ENCODE peak calls at places on chromosomes 6 and 20, in seven cellular contexts. C is kidney epithelial cell, R is Peyer's patch, I is A549, D is BE2C, E is esophagus muscularis mucosa, V is foreskin fibroblast. T is an unnamed sample.

GRCh38 chr6:138559153-138559552 is 59.9 kb upstream of the NHSL1 start:
- DNase-seq in C (no peak), R (no peak), I (no peak), D (no peak), E (no peak), V (no peak), T (no peak)

GRCh38 chr20:18852318-18852717 is 38.7 kb downstream of the SCP2D1 start:
- DNase-seq in C (no peak), R (no peak), I (no peak), D (no peak), E (peak; percentile 74), V (no peak), T (no peak)

GRCh38 chr6:111798281-111798725 is 74.9 kb downstream of the FYN start:
- DNase-seq in C (no peak), R (no peak), I (no peak), D (no peak), E (no peak), V (no peak), T (no peak)

GRCh38 chr20:54168961-54169862 is 4.6 kb downstream of the CYP24A1 start:
- DNase-seq in C (no peak), R (no peak), I (no peak), D (no peak), E (no peak), V (no peak), T (no peak)

GRCh38 chr6:162442675-162443074 is 284.9 kb downstream of the PRKN start:
- DNase-seq in C (no peak), R (no peak), I (peak; percentile 4), D (peak; percentile 67), E (no peak), V (no peak), T (peak; percentile 2)

GRCh38 chr20:4183361-4183760 is 168.0 kb upstream of the RNF24 start:
- DNase-seq in C (no peak), R (no peak), I (no peak), D (no peak), E (no peak), V (no peak), T (no peak)

GRCh38 chr6:167415441-167415961 is 90.6 kb downstream of the TTLL2 start:
- DNase-seq in C (no peak), R (no peak), I (no peak), D (no peak), E (no peak), V (no peak), T (no peak)

GRCh38 chr6:158808918-158809678 is 10.1 kb downstream of the EZR start:
- DNase-seq in C (no peak), R (peak; percentile 82), I (no peak), D (no peak), E (no peak), V (peak; percentile 52), T (no peak)

GRCh38 chr6:112149719-112150263 is 62.4 kb downstream of the FAM229B start:
- DNase-seq in C (no peak), R (no peak), I (no peak), D (no peak), E (no peak), V (peak; percentile 86), T (peak; percentile 76)

DNA sequence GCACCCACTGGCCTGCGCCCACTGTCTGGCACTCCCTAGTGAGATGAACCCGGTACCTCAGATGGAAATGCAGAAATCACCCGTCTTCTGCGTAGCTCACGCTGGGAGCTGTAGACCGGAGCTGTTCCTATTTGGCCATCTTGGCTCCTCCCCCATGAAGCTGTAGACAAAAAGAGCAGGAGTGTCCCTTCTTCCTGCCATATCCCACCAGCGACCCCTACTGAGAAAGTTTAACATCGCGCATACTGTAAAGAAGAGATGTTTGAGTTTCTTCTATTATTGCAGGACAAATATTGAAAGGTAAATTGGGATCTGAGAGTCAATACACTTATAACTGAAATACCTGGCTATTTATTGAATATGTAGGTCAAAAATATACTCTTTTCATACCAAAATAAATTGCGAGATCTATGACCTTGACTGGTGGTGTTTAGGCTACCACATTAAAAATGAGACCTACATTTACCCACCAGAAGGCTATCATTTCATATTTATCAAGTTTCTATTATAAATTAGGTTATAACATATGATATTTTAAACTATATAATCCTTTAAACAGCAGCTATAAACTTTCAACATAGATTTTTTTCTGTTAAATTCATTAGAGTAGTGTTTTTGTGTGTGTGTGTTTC is 586.3 kb downstream of the HTR1B start:
- DNase-seq in C (peak; percentile 19), R (no peak), I (no peak), D (peak; percentile 68), E (no peak), V (peak; percentile 1), T (peak; percentile 35)
- TF ChIP-seq CTCF in C (peak; percentile 34), R (peak; percentile 63), I (no peak), D (peak; percentile 68), E (peak; percentile 21), V (no peak), T (peak; percentile 30)

GRCh38 chr6:1263039-1263849 is 48.7 kb upstream of the FOXQ1 start:
- DNase-seq in C (no peak), R (no peak), I (no peak), D (no peak), E (no peak), V (peak; percentile 55), T (no peak)

GRCh38 chr6:1263850-1264377 is 48.0 kb upstream of the FOXQ1 start:
- DNase-seq in C (no peak), R (no peak), I (no peak), D (no peak), E (no peak), V (peak; percentile 52), T (no peak)

GRCh38 chr6:1262704-1263038 is 49.2 kb upstream of the FOXQ1 start:
- DNase-seq in C (no peak), R (no peak), I (no peak), D (no peak), E (no peak), V (no peak), T (no peak)

GRCh38 chr6:1266686-1267056 is 45.2 kb upstream of the FOXQ1 start:
- DNase-seq in C (no peak), R (no peak), I (no peak), D (no peak), E (no peak), V (no peak), T (no peak)

GRCh38 chr6:1264619-1265445 is 47.1 kb upstream of the FOXQ1 start:
- DNase-seq in C (no peak), R (no peak), I (no peak), D (no peak), E (no peak), V (no peak), T (no peak)
- TF ChIP-seq CTCF in C (no peak), R (no peak), I (no peak), D (no peak), E (no peak), V (no peak), T (no peak)

GRCh38 chr6:31083742-31084354 is 28.5 kb downstream of the C6orf15 start:
- DNase-seq in C (no peak), R (peak; percentile 25), I (no peak), D (peak; percentile 56), E (no peak), V (peak; percentile 84), T (peak; percentile 90)
- TF ChIP-seq CTCF in C (no peak), R (peak; percentile 32), I (peak; percentile 34), D (peak; percentile 26), E (peak; percentile 17), V (peak; percentile 14), T (peak; percentile 55)

GRCh38 chr6:107362271-107362604 is 97.1 kb downstream of the PDSS2 start:
- DNase-seq in C (no peak), R (no peak), I (no peak), D (no peak), E (no peak), V (no peak), T (no peak)

GRCh38 chr6:107357842-107358241 is 101.5 kb downstream of the PDSS2 start:
- DNase-seq in C (no peak), R (no peak), I (no peak), D (no peak), E (no peak), V (no peak), T (no peak)

GRCh38 chr6:107361568-107362270 is 97.6 kb downstream of the PDSS2 start:
- DNase-seq in C (peak; percentile 43), R (no peak), I (no peak), D (no peak), E (no peak), V (peak; percentile 83), T (peak; percentile 64)

GRCh38 chr6:107355659-107356058 is 103.7 kb downstream of the PDSS2 start:
- DNase-seq in C (no peak), R (no peak), I (no peak), D (no peak), E (no peak), V (no peak), T (no peak)

DNA sequence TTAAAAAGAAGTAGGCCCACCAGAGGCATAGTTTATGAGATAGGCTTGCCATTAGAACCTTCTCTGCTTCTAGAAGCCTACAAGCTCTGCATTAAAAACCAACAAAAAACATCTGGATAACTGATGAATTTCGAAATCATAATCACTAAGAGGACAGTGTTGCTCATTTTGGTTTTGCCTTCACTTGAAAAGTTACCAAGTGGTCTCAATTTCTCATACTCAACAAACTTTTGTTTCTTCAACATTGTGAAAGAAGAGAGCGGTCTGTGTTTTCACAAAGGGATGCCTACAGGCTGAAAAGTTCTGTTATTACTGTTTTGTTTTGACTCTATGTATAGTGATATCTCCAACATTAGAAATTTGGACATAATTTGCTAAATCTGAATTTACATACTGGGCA is 98.9 kb downstream of the PDSS2 start:
- DNase-seq in C (no peak), R (no peak), I (no peak), D (no peak), E (no peak), V (peak; percentile 16), T (peak; percentile 44)
- TF ChIP-seq CTCF in C (no peak), R (no peak), I (no peak), D (no peak), E (no peak), V (no peak), T (no peak)

GRCh38 chr20:13007596-13007995 is 1.2 kb upstream of the SPTLC3 start:
- DNase-seq in C (no peak), R (no peak), I (no peak), D (no peak), E (no peak), V (no peak), T (no peak)

GRCh38 chr20:13012886-13013285 is 4.1 kb downstream of the SPTLC3 start:
- DNase-seq in C (no peak), R (no peak), I (no peak), D (no peak), E (no peak), V (no peak), T (no peak)

GRCh38 chr20:13006825-13007224 is 1.9 kb upstream of the SPTLC3 start:
- DNase-seq in C (no peak), R (no peak), I (no peak), D (no peak), E (no peak), V (peak; percentile 87), T (peak; percentile 81)

GRCh38 chr20:13009682-13010406 is 1.1 kb downstream of the SPTLC3 start:
- DNase-seq in C (peak; percentile 86), R (no peak), I (no peak), D (no peak), E (no peak), V (peak; percentile 94), T (peak; percentile 97)

GRCh38 chr20:13008761-13009681 is at the start of gene SPTLC3:
- DNase-seq in C (peak; percentile 54), R (no peak), I (no peak), D (no peak), E (no peak), V (peak; percentile 63), T (peak; percentile 46)
- TF ChIP-seq CTCF in C (peak; percentile 22), R (no peak), I (peak; percentile 7), D (no peak), E (no peak), V (no peak), T (no peak)